ENCODE peak calls at places on chromosomes 11 and 22, in four cellular contexts. S is effector CD4-positive, alpha-beta T cell; L is iris pigment epithelial cell; T is HCEC 1CT. I is an unnamed sample.

GRCh38 chr11:107549253-107549953 is 16.1 kb downstream of the ALKBH8 start:
- DNase-seq in S (peak), L (peak), T (peak), I (no peak)

GRCh38 chr22:35337932-35338331 is 38.2 kb downstream of the TOM1 start:
- DNase-seq in S (no peak), L (no peak), T (no peak), I (peak)

GRCh38 chr11:126751242-126751641 is 249.3 kb downstream of the KIRREL3 start:
- DNase-seq in S (no peak), L (no peak), T (peak), I (no peak)

GRCh38 chr11:133951484-133952198 is 5.1 kb downstream of the IGSF9B start:
- DNase-seq in S (no peak), L (peak), T (no peak), I (peak)

GRCh38 chr11:108592591-108593213 is 866 bp downstream of the EXPH5 start:
- DNase-seq in S (peak), L (no peak), T (no peak), I (peak)

GRCh38 chr11:64720640-64721358 is 2.2 kb downstream of the NRXN2 start:
- DNase-seq in S (no peak), L (no peak), T (no peak), I (no peak)

GRCh38 chr22:48743601-48744282 is 1083.9 kb downstream of the BRD1 start:
- DNase-seq in S (no peak), L (no peak), T (no peak), I (no peak)

GRCh38 chr11:117941163-117941707 is 12.0 kb upstream of the TMPRSS13 start:
- DNase-seq in S (no peak), L (no peak), T (no peak), I (no peak)

GRCh38 chr11:70402685-70403084 is 4.4 kb downstream of the CTTN start:
- DNase-seq in S (no peak), L (no peak), T (no peak), I (no peak)

GRCh38 chr11:90332415-90332814 is 109.6 kb upstream of the CHORDC1 start:
- DNase-seq in S (no peak), L (peak), T (no peak), I (no peak)

GRCh38 chr11:117143390-117143789 is 697 bp upstream of the PAFAH1B2 start:
- DNase-seq in S (no peak), L (peak), T (peak), I (peak)

GRCh38 chr11:129375731-129376657 is at the start of gene BARX2:
- DNase-seq in S (no peak), L (peak), T (no peak), I (no peak)

GRCh38 chr11:116300252-116300651 is 472.5 kb downstream of the BUD13 start:
- DNase-seq in S (no peak), L (no peak), T (no peak), I (no peak)

GRCh38 chr22:22450343-22450839 is 58.2 kb downstream of the ZNF280B start:
- DNase-seq in S (no peak), L (no peak), T (no peak), I (peak)

GRCh38 chr11:73258104-73258684 is 13.9 kb upstream of the P2RY6 start:
- DNase-seq in S (no peak), L (no peak), T (no peak), I (no peak)

GRCh38 chr22:38758276-38758945 is 2.6 kb upstream of the SUN2 start:
- DNase-seq in S (peak), L (no peak), T (no peak), I (no peak)

GRCh38 chr11:119691020-119691666 is 37.9 kb downstream of the NECTIN1 start:
- DNase-seq in S (no peak), L (no peak), T (no peak), I (no peak)

GRCh38 chr11:118398797-118399564 is 2.4 kb upstream of the ATP5MG start:
- DNase-seq in S (peak), L (peak), T (no peak), I (no peak)

GRCh38 chr11:131248588-131248987 is 121.8 kb upstream of the NTM start:
- DNase-seq in S (no peak), L (no peak), T (no peak), I (no peak)